ENCODE peak calls at places on chromosomes 12 and 14, in seven cellular contexts. V, A, K, T, F, Q and G are unnamed samples.

GRCh38 chr12:8779862-8780261 is 42.6 kb upstream of the A2ML1 start:
- DNase-seq in V (no peak), A (no peak), K (no peak), T (no peak), F (peak), Q (no peak), G (no peak)

GRCh38 chr14:31449971-31450610 is 7.2 kb downstream of the DTD2 start:
- DNase-seq in V (peak), A (no peak), K (no peak), T (no peak), F (peak), Q (no peak), G (peak)

GRCh38 chr12:80359703-80360102 is 84.3 kb upstream of the PTPRQ start:
- DNase-seq in V (no peak), A (no peak), K (no peak), T (no peak), F (no peak), Q (no peak), G (no peak)

GRCh38 chr12:112018571-112019237 is 5.5 kb downstream of the ERP29 start:
- DNase-seq in V (no peak), A (no peak), K (no peak), T (peak), F (peak), Q (no peak), G (no peak)

GRCh38 chr12:116818341-116818856 is 62.8 kb downstream of the HRK start:
- DNase-seq in V (no peak), A (peak), K (peak), T (no peak), F (no peak), Q (no peak), G (no peak)

GRCh38 chr12:59164226-59164625 is 243.9 kb upstream of the LRIG3 start:
- DNase-seq in V (no peak), A (no peak), K (no peak), T (peak), F (no peak), Q (no peak), G (no peak)

GRCh38 chr14:94050231-94050880 is 24.2 kb downstream of the OTUB2 start:
- DNase-seq in V (no peak), A (no peak), K (no peak), T (no peak), F (no peak), Q (no peak), G (no peak)

GRCh38 chr14:104537613-104537988 is 42.0 kb upstream of the C14orf180 start:
- DNase-seq in V (no peak), A (no peak), K (no peak), T (no peak), F (peak), Q (no peak), G (no peak)

GRCh38 chr12:59780605-59781135 is 184.8 kb downstream of the SLC16A7 start:
- DNase-seq in V (no peak), A (no peak), K (no peak), T (peak), F (peak), Q (no peak), G (peak)

GRCh38 chr14:104295681-104296387 is 157.4 kb downstream of the KIF26A start:
- DNase-seq in V (no peak), A (no peak), K (no peak), T (no peak), F (no peak), Q (no peak), G (no peak)

GRCh38 chr12:121536929-121537813 is 43.7 kb downstream of the KDM2B start:
- DNase-seq in V (peak), A (peak), K (peak), T (no peak), F (no peak), Q (peak), G (peak)

GRCh38 chr12:117273091-117273490 is 82.8 kb upstream of the FBXO21 start:
- DNase-seq in V (no peak), A (no peak), K (no peak), T (no peak), F (peak), Q (no peak), G (no peak)

GRCh38 chr12:53044896-53045571 is 4.8 kb upstream of the TNS2 start:
- DNase-seq in V (no peak), A (peak), K (no peak), T (no peak), F (no peak), Q (no peak), G (no peak)

GRCh38 chr12:78002878-78003277 is 172.2 kb downstream of the NAV3 start:
- DNase-seq in V (no peak), A (no peak), K (no peak), T (no peak), F (peak), Q (no peak), G (no peak)

GRCh38 chr12:85823436-85824179 is 12.6 kb downstream of the RASSF9 start:
- DNase-seq in V (no peak), A (no peak), K (no peak), T (peak), F (peak), Q (no peak), G (no peak)